ENCODE peak calls at places on chromosomes 5 and 9, in seven cellular contexts. Q is ascending aorta, K is OCI-LY7, G is foreskin fibroblast, P is LoVo, J is lung, X is left cardiac atrium. D is an unnamed sample.

GRCh38 chr5:31157719-31158118 is 35.8 kb upstream of the CDH6 start:
- DNase-seq in Q (no peak), K (no peak), G (no peak), P (no peak), J (no peak), X (no peak), D (no peak)

GRCh38 chr5:138752341-138752950 is 779 bp upstream of the CTNNA1 start:
- DNase-seq in Q (no peak), K (peak; percentile 25), G (peak; percentile 45), P (peak; percentile 22), J (peak; percentile 32), X (no peak), D (peak; percentile 28)

GRCh38 chr5:12625667-12626263 is 721.5 kb upstream of the CTNND2 start:
- DNase-seq in Q (no peak), K (no peak), G (no peak), P (no peak), J (no peak), X (no peak), D (no peak)

GRCh38 chr9:132283863-132284262 is 70.9 kb downstream of the SETX start:
- DNase-seq in Q (no peak), K (no peak), G (peak; percentile 35), P (no peak), J (no peak), X (no peak), D (no peak)

GRCh38 chr5:54021413-54022155 is 288.8 kb downstream of the ARL15 start:
- DNase-seq in Q (no peak), K (peak; percentile 18), G (peak; percentile 36), P (no peak), J (no peak), X (no peak), D (no peak)

GRCh38 chr5:78537821-78538220 is 110.8 kb downstream of the LHFPL2 start:
- DNase-seq in Q (no peak), K (peak; percentile 65), G (peak; percentile 48), P (no peak), J (no peak), X (no peak), D (no peak)

GRCh38 chr9:113909421-113909820 is 33.3 kb downstream of the ZNF618 start:
- DNase-seq in Q (no peak), K (no peak), G (no peak), P (no peak), J (no peak), X (no peak), D (no peak)

GRCh38 chr9:21609506-21609905 is 127.4 kb upstream of the IFNE start:
- DNase-seq in Q (no peak), K (no peak), G (no peak), P (no peak), J (no peak), X (no peak), D (no peak)

GRCh38 chr5:10700516-10700915 is 60.5 kb downstream of the DAP start:
- DNase-seq in Q (no peak), K (no peak), G (no peak), P (no peak), J (no peak), X (no peak), D (no peak)

GRCh38 chr9:70805953-70806352 is 315.5 kb downstream of the TRPM3 start:
- DNase-seq in Q (no peak), K (no peak), G (peak; percentile 8), P (no peak), J (no peak), X (no peak), D (peak; percentile 77)

GRCh38 chr5:93164690-93165089 is 416.3 kb downstream of the NR2F1-AS1 start:
- DNase-seq in Q (no peak), K (no peak), G (peak; percentile 93), P (no peak), J (no peak), X (no peak), D (no peak)

GRCh38 chr9:73863924-73864323 is 633.2 kb upstream of the RORB start:
- DNase-seq in Q (no peak), K (no peak), G (no peak), P (no peak), J (no peak), X (no peak), D (no peak)

GRCh38 chr5:8458038-8458383 is 589.1 kb downstream of the MTRR start:
- DNase-seq in Q (no peak), K (no peak), G (peak; percentile 10), P (no peak), J (no peak), X (peak; percentile 20), D (no peak)

GRCh38 chr9:136898483-136899100 is 12.3 kb downstream of the TRAF2 start:
- DNase-seq in Q (no peak), K (no peak), G (no peak), P (no peak), J (no peak), X (no peak), D (no peak)

GRCh38 chr9:110942522-110942921 is 95.7 kb downstream of the LPAR1 start:
- DNase-seq in Q (no peak), K (no peak), G (no peak), P (no peak), J (no peak), X (no peak), D (no peak)

GRCh38 chr9:136648746-136649145 is 14.0 kb upstream of the EGFL7 start:
- DNase-seq in Q (no peak), K (no peak), G (no peak), P (no peak), J (no peak), X (peak; percentile 86), D (peak; percentile 26)

GRCh38 chr5:168903082-168903481 is 323.9 kb upstream of the PANK3 start:
- DNase-seq in Q (no peak), K (no peak), G (no peak), P (no peak), J (no peak), X (no peak), D (no peak)

GRCh38 chr9:123550012-123550411 is 194.0 kb downstream of the CRB2 start:
- DNase-seq in Q (no peak), K (no peak), G (no peak), P (no peak), J (no peak), X (no peak), D (no peak)

GRCh38 chr9:81414836-81415235 is 274.5 kb downstream of the TLE1 start:
- DNase-seq in Q (no peak), K (no peak), G (no peak), P (no peak), J (no peak), X (no peak), D (no peak)

GRCh38 chr5:179817071-179817840 is 3.4 kb upstream of the SQSTM1 start:
- DNase-seq in Q (no peak), K (no peak), G (no peak), P (no peak), J (no peak), X (no peak), D (no peak)

GRCh38 chr9:92180669-92181181 is 65.5 kb upstream of the SPTLC1 start:
- DNase-seq in Q (no peak), K (no peak), G (peak; percentile 86), P (no peak), J (no peak), X (no peak), D (no peak)

D was measured in ovary.